ENCODE peak calls at places on chromosomes 7 and 10, in ten cellular contexts. W is esophagus muscularis mucosa; X is pancreas; U is heart left ventricle; P is ovary; C is A549; T is effector memory CD4-positive, alpha-beta T cell; I is GM23248; F is stomach; Z is neuronal stem cell. Y is an unnamed sample. For H3K4me1, the result is how much of the 10 kb centered on the place peaks cover.

GRCh38 chr7:33719059-33719581 is 186.2 kb upstream of the BMPER start:
- DNase-seq in U (peak), C (no peak), X (no peak), F (no peak), P (no peak), I (peak), Z (no peak), T (no peak), W (no peak), Y (no peak)

GRCh38 chr10:86288695-86289576 is 77.7 kb downstream of the GRID1 start:
- DNase-seq in C (no peak), P (no peak), T (no peak), X (no peak), W (no peak), F (peak), U (no peak), I (no peak), Z (no peak), Y (no peak)

GRCh38 chr7:29596593-29597178 is 33.1 kb downstream of the PRR15 start:
- DNase-seq in T (no peak), I (peak), X (no peak), Z (no peak), W (peak), U (no peak), C (no peak), P (no peak), F (no peak), Y (no peak)

GRCh38 chr10:77889277-77889903 is 37.2 kb downstream of the DLG5 start:
- DNase-seq in F (peak), P (no peak), X (peak), C (no peak), I (no peak), U (no peak), T (no peak), Z (peak), W (no peak), Y (peak)

GRCh38 chr7:143362126-143362961 is at the start of gene FAM131B:
- DNase-seq in T (no peak), I (peak), U (no peak), X (peak), C (no peak), P (no peak), Z (peak), W (no peak), F (no peak), Y (no peak)

GRCh38 chr7:78198756-78199155 is 400.2 kb downstream of the PHTF2 start:
- DNase-seq in F (no peak), U (no peak), W (no peak), T (no peak), X (no peak), C (no peak), Z (no peak), P (no peak), I (peak), Y (no peak)

GRCh38 chr7:20440472-20441105 is 109.9 kb downstream of the ITGB8 start:
- DNase-seq in W (no peak), I (peak), T (no peak), X (peak), F (peak), C (peak), Z (peak), P (no peak), U (no peak), Y (peak)

GRCh38 chr7:94028768-94029167 is 24.6 kb upstream of the BET1 start:
- DNase-seq in P (no peak), W (no peak), T (no peak), I (peak), U (no peak), Z (no peak), C (no peak), F (no peak), X (no peak), Y (no peak)

GRCh38 chr7:2775785-2776184 is 68.3 kb downstream of the GNA12 start:
- DNase-seq in P (no peak), U (no peak), T (no peak), Z (no peak), I (no peak), W (no peak), X (no peak), C (no peak), F (no peak), Y (no peak)

GRCh38 chr7:101299511-101300464 is 21.8 kb downstream of the IFT22 start:
- DNase-seq in X (peak), I (no peak), T (no peak), Z (no peak), C (no peak), U (no peak), F (no peak), P (no peak), W (no peak), Y (peak)

GRCh38 chr7:115217373-115217772 is 295.5 kb downstream of the MDFIC start:
- DNase-seq in F (no peak), P (no peak), T (no peak), U (no peak), W (no peak), Z (no peak), I (peak), C (no peak), X (no peak), Y (no peak)

GRCh38 chr7:45721949-45722598 is 147.9 kb downstream of the ADCY1 start:
- DNase-seq in T (no peak), P (no peak), C (no peak), U (no peak), F (no peak), X (no peak), W (peak), I (no peak), Z (no peak), Y (no peak)

GRCh38 chr7:26988975-26989374 is 106.8 kb downstream of the HOXA1 start:
- DNase-seq in T (no peak), X (no peak), U (no peak), P (no peak), F (no peak), Z (no peak), W (no peak), C (no peak), I (no peak), Y (no peak)
- H3K4me1 ChIP-seq in T (under half), X (under half), U (under half), P (under half), F (under half), Z (under half), W (under half), C (under half), I (under half), Y (under half)

DNA sequence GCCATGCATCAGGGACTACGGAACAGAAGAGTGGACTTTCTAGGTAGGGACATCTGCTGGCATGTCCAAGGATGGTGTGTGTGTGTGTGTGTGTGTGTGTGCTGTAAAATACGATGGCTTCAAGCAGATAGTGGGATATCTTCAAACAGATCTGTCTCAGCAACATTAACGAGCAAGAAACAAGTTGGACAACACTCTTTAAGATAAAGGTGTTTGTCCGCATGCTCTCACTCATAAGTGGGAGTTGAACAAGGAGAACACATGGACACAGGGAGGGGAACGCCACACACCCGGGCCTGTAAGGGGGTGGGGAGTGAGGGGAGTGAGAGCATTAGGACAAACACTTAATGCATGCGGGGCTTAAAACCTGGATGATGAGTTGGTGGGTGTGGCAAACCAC is 89.8 kb upstream of the AKR1E2 start:
- DNase-seq in C (no peak), T (no peak), Z (no peak), F (no peak), P (no peak), I (no peak), X (no peak), W (no peak), U (no peak), Y (no peak)
- H3K4me1 ChIP-seq in C (under half), T (under half), Z (under half), F (under half), P (under half), I (under half), X (under half), W (under half), U (under half), Y (under half)

GRCh38 chr7:127586346-127586745 is 950 bp upstream of the GCC1 start:
- DNase-seq in C (no peak), U (no peak), Z (no peak), W (no peak), T (no peak), P (no peak), I (no peak), X (no peak), F (no peak), Y (peak)
- H3K4me1 ChIP-seq in C (under half), U (under half), Z (under half), W (half or more), T (half or more), P (under half), I (under half), X (under half), F (half or more), Y (under half)

DNA sequence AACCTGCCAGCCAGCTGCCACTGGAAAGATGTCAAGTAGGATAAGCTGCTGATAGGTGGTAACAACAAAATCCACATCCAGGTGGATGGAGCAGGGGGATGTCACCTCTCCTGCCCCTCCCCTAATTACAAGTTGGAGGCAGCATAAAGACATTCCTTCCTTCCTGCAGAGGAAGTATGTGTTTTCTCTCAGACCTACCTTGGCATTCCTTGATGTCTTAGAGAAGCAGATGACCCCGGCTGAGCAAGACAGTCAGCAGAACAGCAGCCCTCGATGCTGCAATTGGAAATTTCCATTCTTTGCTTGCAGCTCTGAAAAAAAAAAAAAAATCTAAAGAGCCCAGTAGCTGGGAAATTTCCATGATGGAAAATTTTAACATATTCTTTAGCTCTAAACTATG is 137.5 kb upstream of the MKLN1 start:
- DNase-seq in T (no peak), W (no peak), Z (no peak), P (no peak), X (no peak), U (no peak), I (peak), C (no peak), F (no peak), Y (peak)
- H3K4me1 ChIP-seq in T (under half), W (under half), Z (under half), P (under half), X (under half), U (under half), I (under half), C (half or more), F (under half), Y (under half)

GRCh38 chr7:87877641-87878040 is 1.3 kb downstream of the DBF4 start:
- DNase-seq in C (no peak), I (peak), X (no peak), T (no peak), W (no peak), U (no peak), F (no peak), P (no peak), Z (no peak), Y (no peak)
- H3K4me1 ChIP-seq in C (under half), I (under half), X (under half), T (under half), W (under half), U (under half), F (under half), P (under half), Z (under half), Y (under half)

GRCh38 chr10:124035306-124035927 is 58.0 kb downstream of the CHST15 start:
- DNase-seq in T (no peak), X (no peak), P (no peak), I (no peak), C (no peak), Z (no peak), W (no peak), U (no peak), F (no peak), Y (no peak)
- H3K4me1 ChIP-seq in T (under half), X (under half), P (under half), I (under half), C (under half), Z (under half), W (half or more), U (under half), F (half or more), Y (under half)

GRCh38 chr7:132121987-132122386 is 454.3 kb downstream of the PLXNA4 start:
- DNase-seq in U (no peak), T (no peak), Z (no peak), X (no peak), W (no peak), P (no peak), I (no peak), C (no peak), F (no peak), Y (peak)
- H3K4me1 ChIP-seq in U (under half), T (under half), Z (under half), X (under half), W (under half), P (under half), I (under half), C (under half), F (under half), Y (under half)

Y was measured in mesendoderm.